ENCODE peak calls at places on chromosome 6, in nine cellular contexts. K, J, N, I, Z, P, U, B and F are unnamed samples.
A peak's percentile ranks its signal among the peaks of the same experiment; 100 is the strongest.

GRCh38 chr6:142819603-142820335 is 125.2 kb downstream of the HIVEP2 start:
- DNase-seq in K (peak; percentile 69), J (no peak), N (peak; percentile 32), I (no peak), Z (no peak), P (peak; percentile 52), U (no peak), B (no peak), F (no peak)

GRCh38 chr6:97215157-97215769 is 67.8 kb downstream of the MMS22L start:
- DNase-seq in K (peak; percentile 40), J (no peak), N (no peak), I (no peak), Z (peak; percentile 26), P (peak; percentile 50), U (no peak), B (peak; percentile 57), F (no peak)

GRCh38 chr6:148617522-148617921 is 129.3 kb upstream of the UST start:
- DNase-seq in K (no peak), J (no peak), N (no peak), I (no peak), Z (no peak), P (no peak), U (no peak), B (no peak), F (no peak)

GRCh38 chr6:118785601-118786000 is 108.4 kb upstream of the ASF1A start:
- DNase-seq in K (no peak), J (no peak), N (no peak), I (no peak), Z (no peak), P (no peak), U (no peak), B (no peak), F (no peak)

GRCh38 chr6:159728552-159728951 is 1.2 kb downstream of the WTAP start:
- DNase-seq in K (no peak), J (no peak), N (no peak), I (no peak), Z (no peak), P (no peak), U (no peak), B (no peak), F (no peak)

GRCh38 chr6:87722831-87723726 is 21.0 kb upstream of the AKIRIN2 start:
- DNase-seq in K (peak; percentile 95), J (peak; percentile 66), N (no peak), I (no peak), Z (peak; percentile 92), P (peak; percentile 99), U (no peak), B (no peak), F (no peak)

GRCh38 chr6:106886444-106886843 is 88.1 kb downstream of the CD24 start:
- DNase-seq in K (no peak), J (no peak), N (no peak), I (no peak), Z (no peak), P (peak; percentile 9), U (no peak), B (no peak), F (no peak)

GRCh38 chr6:110874880-110875547 is 429 bp downstream of the AMD1 start:
- DNase-seq in K (no peak), J (peak; percentile 27), N (no peak), I (peak; percentile 17), Z (no peak), P (no peak), U (peak; percentile 85), B (no peak), F (no peak)

GRCh38 chr6:56246941-56247653 is at the start of gene COL21A1:
- DNase-seq in K (peak; percentile 37), J (peak; percentile 25), N (no peak), I (no peak), Z (no peak), P (no peak), U (peak; percentile 84), B (no peak), F (no peak)

GRCh38 chr6:33813246-33813904 is 9.6 kb upstream of the MLN start:
- DNase-seq in K (no peak), J (no peak), N (no peak), I (no peak), Z (no peak), P (no peak), U (no peak), B (no peak), F (no peak)

GRCh38 chr6:127950566-127951141 is 49.8 kb upstream of the THEMIS start:
- DNase-seq in K (no peak), J (no peak), N (no peak), I (no peak), Z (no peak), P (no peak), U (no peak), B (no peak), F (no peak)

GRCh38 chr6:137261393-137262154 is 42.4 kb upstream of the IFNGR1 start:
- DNase-seq in K (peak; percentile 73), J (no peak), N (no peak), I (no peak), Z (peak; percentile 82), P (peak; percentile 84), U (no peak), B (no peak), F (no peak)

GRCh38 chr6:166691199-166691598 is 64.1 kb upstream of the RPS6KA2 start:
- DNase-seq in K (peak; percentile 90), J (no peak), N (no peak), I (no peak), Z (no peak), P (peak; percentile 75), U (no peak), B (no peak), F (no peak)

GRCh38 chr6:158667360-158667981 is 17.6 kb downstream of the SYTL3 start:
- DNase-seq in K (no peak), J (no peak), N (no peak), I (no peak), Z (no peak), P (no peak), U (no peak), B (no peak), F (no peak)

GRCh38 chr6:75930954-75931689 is 141.3 kb downstream of the IMPG1 start:
- DNase-seq in K (no peak), J (no peak), N (no peak), I (no peak), Z (no peak), P (no peak), U (no peak), B (no peak), F (no peak)

GRCh38 chr6:11766589-11767450 is 11.8 kb downstream of the ADTRP start:
- DNase-seq in K (peak; percentile 97), J (no peak), N (no peak), I (no peak), Z (peak; percentile 10), P (peak; percentile 99), U (no peak), B (no peak), F (no peak)

GRCh38 chr6:105373481-105373880 is 29.4 kb downstream of the PREP start:
- DNase-seq in K (peak; percentile 32), J (no peak), N (no peak), I (no peak), Z (no peak), P (no peak), U (no peak), B (no peak), F (no peak)